ENCODE peak calls at places on chromosomes 4 and X, in four cellular contexts. V is tibial artery; R is CD8-positive, alpha-beta memory T cell; G is lower lobe of right lung. S is an unnamed sample. For H3K36me3, the result is how much of the 10 kb centered on the place peaks cover.

GRCh38 chr4:173177232-173177631 is 8.6 kb downstream of the GALNT7 start:
- DNase-seq in G (no peak), V (no peak), R (no peak), S (no peak)

GRCh38 chr4:117096886-117097285 is 11.5 kb upstream of the TRAM1L1 start:
- DNase-seq in R (no peak), V (no peak), G (no peak), S (no peak)

GRCh38 chrX:46812445-46812844 is 24.4 kb upstream of the RP2 start:
- DNase-seq in V (no peak), G (no peak), R (no peak), S (no peak)

GRCh38 chr4:1984406-1985191 is 24.2 kb downstream of the NELFA start:
- DNase-seq in V (no peak), R (no peak), G (no peak), S (no peak)

GRCh38 chr4:150244600-150244999 is 166.4 kb downstream of the DCLK2 start:
- DNase-seq in G (no peak), R (no peak), V (no peak), S (no peak)

GRCh38 chr4:113311047-113311446 is 261.6 kb downstream of the ANK2 start:
- DNase-seq in R (no peak), V (no peak), G (no peak), S (no peak)

GRCh38 chrX:17020828-17021821 is 74.7 kb downstream of the REPS2 start:
- DNase-seq in R (no peak), G (no peak), V (no peak), S (no peak)

GRCh38 chrX:68498044-68498507 is 775 bp upstream of the YIPF6 start:
- DNase-seq in V (no peak), R (no peak), G (no peak), S (no peak)

GRCh38 chr4:100369871-100370270 is 148.0 kb downstream of the EMCN start:
- DNase-seq in V (no peak), G (no peak), R (no peak), S (no peak)

GRCh38 chr4:77327151-77327550 is 170.1 kb downstream of the CCNG2 start:
- DNase-seq in V (no peak), G (no peak), R (no peak), S (peak)

GRCh38 chr4:76623217-76624060 is 188.4 kb downstream of the SHROOM3 start:
- DNase-seq in R (no peak), V (no peak), G (no peak), S (no peak)

GRCh38 chr4:4677825-4678522 is 136.1 kb upstream of the STX18 start:
- DNase-seq in G (no peak), R (no peak), V (peak), S (peak)

GRCh38 chr4:1399508-1400190 is 6.6 kb downstream of the NKX1-1 start:
- DNase-seq in G (peak), R (no peak), V (peak), S (no peak)

GRCh38 chrX:133370719-133371275 is 44.5 kb downstream of the GPC4 start:
- DNase-seq in G (no peak), R (no peak), V (no peak), S (no peak)

GRCh38 chrX:97039363-97040029 is 155.8 kb downstream of the RPA4 start:
- DNase-seq in R (no peak), G (no peak), V (peak), S (peak)

GRCh38 chrX:97616883-97617510 is 733.3 kb downstream of the RPA4 start:
- DNase-seq in R (no peak), V (no peak), G (no peak), S (no peak)

GRCh38 chrX:67613366-67613765 is 69.5 kb downstream of the AR start:
- DNase-seq in R (no peak), G (no peak), V (no peak), S (no peak)

GRCh38 chr4:98610926-98611325 is 47.5 kb downstream of the TSPAN5 start:
- DNase-seq in G (no peak), V (no peak), R (no peak), S (no peak)

GRCh38 chr4:4446434-4446833 is 59.5 kb downstream of the NSG1 start:
- DNase-seq in R (no peak), G (no peak), V (no peak), S (no peak)

GRCh38 chr4:145839151-145839550 is 99.5 kb downstream of the ZNF827 start:
- DNase-seq in G (no peak), R (no peak), V (no peak), S (no peak)

GRCh38 chr4:97073194-97073593 is 1070.1 kb downstream of the STPG2 start:
- DNase-seq in R (no peak), G (no peak), V (no peak), S (no peak)

GRCh38 chr4:139154134-139154421 is 22.9 kb downstream of the ELF2 start:
- DNase-seq in V (no peak), G (no peak), R (no peak), S (no peak)

GRCh38 chr4:52037730-52038108 is 380 bp downstream of the SGCB start:
- DNase-seq in G (no peak), R (no peak), V (peak), S (no peak)

GRCh38 chr4:55668449-55668848 is 32.4 kb upstream of the NMU start:
- DNase-seq in R (no peak), G (no peak), V (no peak), S (no peak)

GRCh38 chrX:85052636-85053343 is 49.1 kb downstream of the APOOL start:
- DNase-seq in R (no peak), V (no peak), G (no peak), S (no peak)

GRCh38 chr4:53507671-53508286 is 83.5 kb downstream of the LNX1 start:
- DNase-seq in R (no peak), G (no peak), V (peak), S (no peak)

GRCh38 chrX:139811942-139812629 is 104.1 kb upstream of the MCF2 start:
- DNase-seq in G (no peak), R (no peak), V (no peak), S (no peak)

GRCh38 chrX:10617964-10618342 is 2.4 kb downstream of the MID1 start:
- DNase-seq in R (no peak), G (no peak), V (no peak), S (no peak)

GRCh38 chrX:10618911-10619310 is 1.5 kb downstream of the MID1 start:
- DNase-seq in R (no peak), G (no peak), V (no peak), S (no peak)

GRCh38 chrX:10620121-10620699 is at the start of gene MID1:
- DNase-seq in V (peak), G (peak), R (no peak), S (no peak)

GRCh38 chrX:10617186-10617963 is 3.0 kb downstream of the MID1 start:
- DNase-seq in R (no peak), V (no peak), G (no peak), S (no peak)

DNA sequence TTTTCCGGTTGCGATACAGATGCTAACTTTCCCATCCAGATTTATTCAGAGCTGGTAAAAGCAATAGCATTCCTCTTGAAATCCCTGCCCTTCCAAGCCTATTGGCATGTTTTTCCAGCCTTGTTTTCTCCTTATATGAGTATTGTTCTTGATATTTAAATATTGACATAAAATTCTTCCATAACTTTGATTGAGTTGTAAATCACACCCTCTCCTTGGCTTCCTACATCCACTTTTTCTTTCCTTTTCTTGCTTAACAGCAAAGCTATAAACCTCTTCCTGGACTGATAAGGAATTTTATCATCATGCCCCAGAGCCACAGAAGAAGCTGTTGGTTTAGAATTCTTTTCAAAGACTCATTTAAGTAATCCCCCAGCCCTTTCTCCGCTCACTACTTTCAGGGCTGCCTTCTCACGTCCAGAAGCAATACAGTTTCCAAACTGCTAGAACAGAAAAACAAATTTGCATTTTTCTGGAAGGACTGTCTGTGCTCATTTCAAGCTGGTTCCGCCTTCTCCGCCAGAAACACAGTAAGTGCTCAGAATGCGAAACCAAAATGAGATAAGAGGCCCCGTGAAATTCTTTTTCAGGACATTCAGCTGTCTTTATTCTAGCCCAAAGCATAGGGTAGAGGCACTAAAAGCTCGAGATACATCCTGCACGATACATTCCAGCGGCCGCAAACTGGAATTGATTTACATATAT is 922 bp downstream of the MID1 start:
- DNase-seq in G (no peak), R (no peak), V (peak), S (no peak)
- H3K4me3 ChIP-seq in G (peak), R (no peak), V (peak), S (no peak)

GRCh38 chr4:147899512-147899911 is 167.6 kb downstream of the ARHGAP10 start:
- DNase-seq in R (no peak), G (no peak), V (no peak), S (no peak)
- H3K27ac ChIP-seq in R (no peak), G (no peak), V (no peak), S (no peak)

DNA sequence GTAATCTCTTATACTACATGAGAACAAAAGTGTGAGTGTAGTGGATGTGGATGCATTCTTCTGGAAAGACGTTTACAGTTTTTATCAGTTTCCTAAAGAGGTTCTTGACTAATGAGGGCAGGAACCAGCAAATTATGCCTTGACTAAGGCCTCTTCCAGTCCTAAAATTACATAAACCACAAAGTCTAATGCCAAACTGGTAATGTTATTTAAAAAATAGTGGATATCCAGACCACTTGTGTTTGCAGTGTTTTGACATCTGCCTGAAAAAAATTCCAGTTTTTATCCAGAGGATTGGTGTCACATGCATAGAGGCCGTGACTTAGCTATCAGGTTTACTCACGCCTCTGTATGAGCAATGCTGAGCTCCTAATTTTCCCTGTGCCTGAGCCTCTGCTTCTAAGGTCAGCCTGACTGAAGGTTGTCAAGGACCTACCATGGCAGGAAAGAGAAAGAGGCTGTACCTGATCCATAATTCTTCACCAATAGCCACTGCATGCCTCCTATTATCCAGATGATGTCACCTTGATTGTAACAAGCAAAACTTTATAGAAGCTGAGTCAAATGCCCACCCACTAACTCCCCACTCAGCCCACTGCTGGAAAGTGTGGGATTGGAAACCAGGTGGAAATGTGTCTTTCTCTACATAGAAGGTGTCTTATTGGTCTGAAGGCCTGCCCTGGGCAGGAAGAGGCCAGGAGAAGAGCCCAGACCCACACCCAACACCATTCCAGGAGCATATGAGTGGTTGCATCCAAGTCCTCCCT is 68.6 kb downstream of the ENPP6 start:
- DNase-seq in R (no peak), G (no peak), V (no peak), S (no peak)
- H3K36me3 ChIP-seq in R (under half), G (under half), V (under half), S (under half)

GRCh38 chr4:3248178-3248480 is 830 bp upstream of the MSANTD1 start:
- DNase-seq in V (no peak), G (no peak), R (no peak), S (no peak)
- H3K4me3 ChIP-seq in V (no peak), G (no peak), R (no peak), S (no peak)

S was measured in CD4-positive, CD25-positive, alpha-beta regulatory T cell.